ENCODE peak calls at places on chromosomes 5 and 9, in four cellular contexts. T is keratinocyte, B is IMR-90, K is fibroblast of villous mesenchyme. A is an unnamed sample.

GRCh38 chr5:148828461-148829247 is 2.2 kb downstream of the ADRB2 start:
- DNase-seq in T (no peak), B (peak), K (no peak), A (no peak)

GRCh38 chr9:93089024-93089423 is 7.0 kb upstream of the CARD19 start:
- DNase-seq in T (no peak), B (no peak), K (no peak), A (no peak)

GRCh38 chr5:169052207-169052606 is 248.7 kb downstream of the SLIT3 start:
- DNase-seq in T (no peak), B (no peak), K (no peak), A (peak)

GRCh38 chr5:149682532-149683076 is 47.5 kb upstream of the PPARGC1B start:
- DNase-seq in T (no peak), B (no peak), K (peak), A (no peak)

GRCh38 chr5:141100243-141100805 is at the start of gene PCDHB3:
- DNase-seq in T (no peak), B (peak), K (peak), A (peak)

GRCh38 chr9:101026824-101027223 is 1.7 kb upstream of the PLPPR1 start:
- DNase-seq in T (no peak), B (no peak), K (no peak), A (no peak)

GRCh38 chr5:153617190-153617589 is 126.7 kb downstream of the GRIA1 start:
- DNase-seq in T (no peak), B (peak), K (peak), A (peak)

GRCh38 chr9:89734561-89734960 is 129.7 kb downstream of the GADD45G start:
- DNase-seq in T (no peak), B (no peak), K (peak), A (no peak)

GRCh38 chr5:43409809-43410271 is 2.4 kb downstream of the CCL28 start:
- DNase-seq in T (no peak), B (no peak), K (no peak), A (no peak)

GRCh38 chr9:110744753-110745522 is 76.3 kb downstream of the MUSK start:
- DNase-seq in T (peak), B (peak), K (peak), A (peak)

GRCh38 chr5:37603072-37603471 is 224.0 kb downstream of the WDR70 start:
- DNase-seq in T (no peak), B (no peak), K (no peak), A (no peak)

GRCh38 chr9:90020277-90020871 is 415.6 kb downstream of the GADD45G start:
- DNase-seq in T (peak), B (no peak), K (no peak), A (no peak)

GRCh38 chr9:121707477-121708424 is 56.3 kb downstream of the DAB2IP start:
- DNase-seq in T (no peak), B (no peak), K (no peak), A (peak)

GRCh38 chr9:95025213-95026170 is 292.0 kb downstream of the FANCC start:
- DNase-seq in T (no peak), B (peak), K (peak), A (peak)

GRCh38 chr9:137665226-137665625 is 46.4 kb downstream of the EHMT1 start:
- DNase-seq in T (no peak), B (no peak), K (no peak), A (no peak)

GRCh38 chr9:137666950-137667670 is 48.3 kb downstream of the EHMT1 start:
- DNase-seq in T (no peak), B (no peak), K (no peak), A (no peak)

GRCh38 chr9:137665697-137666504 is 47.1 kb downstream of the EHMT1 start:
- DNase-seq in T (no peak), B (no peak), K (peak), A (peak)

GRCh38 chr9:137668203-137668602 is 49.4 kb downstream of the EHMT1 start:
- DNase-seq in T (no peak), B (no peak), K (no peak), A (no peak)

GRCh38 chr9:137666505-137666809 is 47.7 kb downstream of the EHMT1 start:
- DNase-seq in T (no peak), B (no peak), K (no peak), A (no peak)
- H3K4me3 ChIP-seq in T (no peak), B (no peak), K (no peak), A (no peak)

DNA sequence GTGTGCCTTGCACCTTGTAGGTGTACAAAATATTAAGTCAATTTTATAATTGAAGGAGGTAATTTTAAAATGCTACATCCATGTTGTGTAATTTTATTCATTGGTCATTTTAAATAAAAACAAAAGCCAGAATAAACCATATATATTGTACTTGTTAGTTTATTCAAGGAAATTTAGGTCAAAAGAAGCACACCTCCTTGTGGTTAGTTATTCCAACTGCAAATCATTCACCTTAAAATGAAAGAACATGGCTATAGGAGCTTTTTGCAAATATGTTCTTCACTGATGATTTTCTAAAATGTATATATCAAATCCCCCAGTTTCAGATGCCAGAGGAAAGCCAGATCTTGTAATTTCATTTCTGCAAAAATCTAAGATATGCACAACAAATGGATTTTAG is 5.4 kb upstream of the MOCS2 start:
- DNase-seq in T (no peak), B (peak), K (peak), A (no peak)
- TF ChIP-seq CTCF in T (no peak), B (peak), K (peak), A (peak)

DNA sequence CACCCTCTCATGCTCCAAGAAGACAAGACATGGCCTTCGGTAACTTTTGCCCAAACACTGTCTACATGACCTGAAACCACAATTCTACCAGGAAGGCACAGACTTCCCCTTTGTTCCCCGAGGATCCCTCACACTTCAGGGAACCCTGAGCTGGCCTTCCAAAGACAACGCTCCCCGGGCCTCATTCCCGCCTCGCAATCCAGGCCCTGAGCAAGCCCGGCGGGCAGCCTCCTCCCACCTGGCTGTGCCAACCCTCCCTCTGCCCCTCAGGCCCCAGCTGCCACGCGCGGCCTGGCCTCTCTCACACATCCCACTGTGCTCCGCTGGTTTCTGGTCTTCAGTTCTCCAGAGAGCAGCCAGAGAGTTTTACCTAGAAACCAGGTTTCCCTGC is 7.3 kb downstream of the QSOX2 start:
- DNase-seq in T (no peak), B (no peak), K (no peak), A (no peak)
- H3K4me3 ChIP-seq in T (no peak), B (no peak), K (no peak), A (no peak)

DNA sequence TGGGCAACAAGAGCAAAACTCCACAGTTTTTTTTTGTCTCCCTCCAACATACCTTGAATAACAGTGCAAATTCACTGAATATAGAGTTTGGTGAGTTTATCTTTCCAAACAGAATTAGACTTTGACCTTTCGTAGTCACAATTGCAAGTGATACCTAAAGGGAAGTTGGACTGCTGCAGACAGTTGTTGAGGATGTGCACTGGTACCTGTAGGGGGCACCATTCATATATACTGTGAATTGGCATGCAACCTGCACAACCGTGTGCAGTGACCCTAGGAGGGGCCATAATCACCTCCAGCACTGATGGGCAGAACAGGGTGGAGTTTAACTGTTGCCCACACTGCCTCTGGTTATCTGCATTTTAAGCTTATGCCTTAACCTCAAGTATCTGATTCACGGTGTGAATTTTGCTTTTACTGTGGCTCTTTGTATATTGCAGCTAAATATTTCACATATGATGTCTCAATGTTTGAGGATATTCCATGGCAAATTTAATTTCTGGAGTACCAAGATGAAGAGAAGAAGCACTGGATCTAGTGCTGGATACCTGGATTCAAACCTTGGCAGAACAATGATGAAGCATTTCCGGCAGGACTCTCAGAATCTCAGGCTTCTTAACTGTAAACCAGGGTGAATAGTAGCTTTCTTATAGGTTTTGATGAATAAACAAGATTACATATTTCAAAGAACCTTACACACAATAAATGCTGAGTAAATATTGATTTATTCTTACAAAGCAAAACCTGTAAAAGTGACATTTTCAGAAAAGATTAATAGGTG is 144.4 kb downstream of the ACTBL2 start:
- DNase-seq in T (no peak), B (no peak), K (peak), A (peak)
- TF ChIP-seq CTCF in T (peak), B (peak), K (peak), A (peak)

GRCh38 chr9:137025120-137025966 is 2.7 kb downstream of the ABCA2 start:
- DNase-seq in T (no peak), B (no peak), K (no peak), A (no peak)
- H3K4me3 ChIP-seq in T (no peak), B (no peak), K (no peak), A (no peak)

GRCh38 chr5:172414618-172415599 is 39.4 kb downstream of the SH3PXD2B start:
- DNase-seq in T (no peak), B (no peak), K (no peak), A (peak)
- TF ChIP-seq CTCF in T (no peak), B (no peak), K (no peak), A (no peak)